ENCODE peak calls at places on chromosome 16, in five cellular contexts. One of them, this sample, is unnamed.
A peak's percentile ranks its signal among the peaks of the same experiment; 100 is the strongest.

GRCh38 chr16:51407921-51408320 is 256.9 kb upstream of the SALL1 start:
- DNase-seq in RWPE1: no peak
- DNase-seq in spleen: no peak
- DNase-seq in pancreas: no peak
- DNase-seq in A549: no peak
- DNase-seq in this sample: no peak

GRCh38 chr16:73124097-73124652 is 76.2 kb upstream of the ZFHX3 start:
- DNase-seq in RWPE1: no peak
- DNase-seq in spleen: no peak
- DNase-seq in pancreas: no peak
- DNase-seq in A549: no peak
- DNase-seq in this sample: no peak

GRCh38 chr16:26454102-26454501 is 612.6 kb upstream of the C16orf82 start:
- DNase-seq in RWPE1: no peak
- DNase-seq in spleen: no peak
- DNase-seq in pancreas: no peak
- DNase-seq in A549: no peak
- DNase-seq in this sample: no peak

GRCh38 chr16:88926374-88926990 is 50.5 kb downstream of the CBFA2T3 start:
- DNase-seq in RWPE1: no peak
- DNase-seq in spleen: no peak
- DNase-seq in pancreas: no peak
- DNase-seq in A549: no peak
- DNase-seq in this sample: no peak

GRCh38 chr16:12920739-12921138 is 19.3 kb downstream of the SHISA9 start:
- DNase-seq in RWPE1: no peak
- DNase-seq in spleen: no peak
- DNase-seq in pancreas: no peak
- DNase-seq in A549: no peak
- DNase-seq in this sample: no peak

GRCh38 chr16:88763502-88764053 is 21.4 kb downstream of the PIEZO1 start:
- DNase-seq in RWPE1: no peak
- DNase-seq in spleen: no peak
- DNase-seq in pancreas: peak; percentile 45
- DNase-seq in A549: no peak
- DNase-seq in this sample: peak; percentile 95

GRCh38 chr16:11354733-11355574 is 9.7 kb downstream of the RMI2 start:
- DNase-seq in RWPE1: no peak
- DNase-seq in spleen: peak; percentile 88
- DNase-seq in pancreas: no peak
- DNase-seq in A549: no peak
- DNase-seq in this sample: no peak

GRCh38 chr16:12271006-12271405 is 294.5 kb downstream of the SNX29 start:
- DNase-seq in RWPE1: no peak
- DNase-seq in spleen: no peak
- DNase-seq in pancreas: no peak
- DNase-seq in A549: no peak
- DNase-seq in this sample: peak; percentile 57

GRCh38 chr16:86316967-86317616 is 193.2 kb upstream of the FOXF1 start:
- DNase-seq in RWPE1: no peak
- DNase-seq in spleen: peak; percentile 22
- DNase-seq in pancreas: no peak
- DNase-seq in A549: no peak
- DNase-seq in this sample: no peak

GRCh38 chr16:20987049-20987448 is 86.5 kb downstream of the LYRM1 start:
- DNase-seq in RWPE1: no peak
- DNase-seq in spleen: no peak
- DNase-seq in pancreas: no peak
- DNase-seq in A549: no peak
- DNase-seq in this sample: no peak

GRCh38 chr16:89316701-89317100 is 99.2 kb downstream of the ZNF778 start:
- DNase-seq in RWPE1: no peak
- DNase-seq in spleen: peak; percentile 67
- DNase-seq in pancreas: no peak
- DNase-seq in A549: no peak
- DNase-seq in this sample: no peak

GRCh38 chr16:85394511-85395206 is 218.5 kb upstream of the GSE1 start:
- DNase-seq in RWPE1: no peak
- DNase-seq in spleen: peak; percentile 20
- DNase-seq in pancreas: no peak
- DNase-seq in A549: no peak
- DNase-seq in this sample: no peak

GRCh38 chr16:78291642-78292041 is 192.2 kb downstream of the WWOX start:
- DNase-seq in RWPE1: no peak
- DNase-seq in spleen: no peak
- DNase-seq in pancreas: no peak
- DNase-seq in A549: no peak
- DNase-seq in this sample: no peak

GRCh38 chr16:84044108-84044488 is 1.5 kb upstream of the SLC38A8 start:
- DNase-seq in RWPE1: no peak
- DNase-seq in spleen: peak; percentile 39
- DNase-seq in pancreas: no peak
- DNase-seq in A549: peak; percentile 42
- DNase-seq in this sample: peak; percentile 69

GRCh38 chr16:78184554-78185183 is 85.2 kb downstream of the WWOX start:
- DNase-seq in RWPE1: no peak
- DNase-seq in spleen: no peak
- DNase-seq in pancreas: no peak
- DNase-seq in A549: no peak
- DNase-seq in this sample: no peak

GRCh38 chr16:19153876-19154275 is 14.2 kb upstream of the SYT17 start:
- DNase-seq in RWPE1: peak; percentile 33
- DNase-seq in spleen: no peak
- DNase-seq in pancreas: no peak
- DNase-seq in A549: peak; percentile 59
- DNase-seq in this sample: peak; percentile 33

GRCh38 chr16:89352091-89352681 is 134.7 kb downstream of the ZNF778 start:
- DNase-seq in RWPE1: peak; percentile 79
- DNase-seq in spleen: no peak
- DNase-seq in pancreas: no peak
- DNase-seq in A549: no peak
- DNase-seq in this sample: no peak

GRCh38 chr16:72371307-72372081 is 199.5 kb upstream of the PMFBP1 start:
- DNase-seq in RWPE1: peak; percentile 42
- DNase-seq in spleen: no peak
- DNase-seq in pancreas: no peak
- DNase-seq in A549: no peak
- DNase-seq in this sample: peak; percentile 9

GRCh38 chr16:11386791-11387546 is 41.7 kb downstream of the RMI2 start:
- DNase-seq in RWPE1: no peak
- DNase-seq in spleen: peak; percentile 74
- DNase-seq in pancreas: no peak
- DNase-seq in A549: peak; percentile 60
- DNase-seq in this sample: no peak

GRCh38 chr16:700684-701584 is 4.7 kb downstream of the FBXL16 start:
- DNase-seq in RWPE1: no peak
- DNase-seq in spleen: no peak
- DNase-seq in pancreas: no peak
- DNase-seq in A549: no peak
- DNase-seq in this sample: peak; percentile 75

GRCh38 chr16:1497014-1497598 is 3.9 kb downstream of the TELO2 start:
- DNase-seq in RWPE1: no peak
- DNase-seq in spleen: peak; percentile 72
- DNase-seq in pancreas: no peak
- DNase-seq in A549: no peak
- DNase-seq in this sample: no peak

GRCh38 chr16:22973451-22973991 is 159.6 kb downstream of the HS3ST2 start:
- DNase-seq in RWPE1: no peak
- DNase-seq in spleen: no peak
- DNase-seq in pancreas: no peak
- DNase-seq in A549: no peak
- DNase-seq in this sample: no peak

GRCh38 chr16:22983614-22984013 is 165.6 kb downstream of the USP31 start:
- DNase-seq in RWPE1: no peak
- DNase-seq in spleen: no peak
- DNase-seq in pancreas: no peak
- DNase-seq in A549: no peak
- DNase-seq in this sample: no peak

GRCh38 chr16:22977294-22977697 is 163.3 kb downstream of the HS3ST2 start:
- DNase-seq in RWPE1: peak; percentile 8
- DNase-seq in spleen: no peak
- DNase-seq in pancreas: no peak
- DNase-seq in A549: no peak
- DNase-seq in this sample: no peak

DNA sequence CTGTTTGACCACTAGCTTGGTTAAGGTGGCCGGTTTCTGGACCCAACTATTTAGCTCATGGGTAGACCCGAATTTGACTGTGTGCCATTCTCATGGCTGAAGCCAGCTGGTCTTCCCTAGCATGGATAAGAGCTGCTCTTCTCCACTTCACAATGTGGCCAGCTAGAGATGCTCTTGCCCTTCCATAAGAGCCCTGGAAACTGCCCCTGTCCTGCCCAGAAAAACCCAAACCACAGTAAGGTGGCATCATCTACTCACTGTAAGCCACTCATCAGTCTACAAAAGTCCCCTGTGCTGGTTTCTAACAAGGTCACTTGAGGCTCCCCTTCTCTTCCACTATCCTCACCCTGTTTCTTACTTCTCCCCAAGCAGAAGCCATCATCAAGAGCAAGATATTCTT is 165.1 kb downstream of the HS3ST2 start:
- DNase-seq in RWPE1: no peak
- DNase-seq in spleen: no peak
- DNase-seq in pancreas: no peak
- DNase-seq in A549: no peak
- DNase-seq in this sample: no peak
- TF ChIP-seq CTCF in RWPE1: no peak
- TF ChIP-seq CTCF in spleen: no peak
- TF ChIP-seq CTCF in pancreas: no peak
- TF ChIP-seq CTCF in A549: no peak
- TF ChIP-seq CTCF in this sample: no peak

GRCh38 chr16:57957396-57958392 is 13.2 kb downstream of the CNGB1 start:
- DNase-seq in RWPE1: no peak
- DNase-seq in spleen: no peak
- DNase-seq in pancreas: no peak
- DNase-seq in A549: no peak
- DNase-seq in this sample: no peak

GRCh38 chr16:57953857-57954256 is 17.1 kb downstream of the CNGB1 start:
- DNase-seq in RWPE1: no peak
- DNase-seq in spleen: no peak
- DNase-seq in pancreas: no peak
- DNase-seq in A549: no peak
- DNase-seq in this sample: no peak

GRCh38 chr16:57956924-57957323 is 14.0 kb downstream of the CNGB1 start:
- DNase-seq in RWPE1: no peak
- DNase-seq in spleen: no peak
- DNase-seq in pancreas: no peak
- DNase-seq in A549: no peak
- DNase-seq in this sample: no peak

GRCh38 chr16:57956270-57956808 is 14.6 kb downstream of the CNGB1 start:
- DNase-seq in RWPE1: no peak
- DNase-seq in spleen: no peak
- DNase-seq in pancreas: no peak
- DNase-seq in A549: no peak
- DNase-seq in this sample: no peak

GRCh38 chr16:57955572-57955971 is 15.4 kb downstream of the CNGB1 start:
- DNase-seq in RWPE1: no peak
- DNase-seq in spleen: no peak
- DNase-seq in pancreas: peak; percentile 80
- DNase-seq in A549: peak; percentile 40
- DNase-seq in this sample: no peak
- TF ChIP-seq CTCF in RWPE1: peak; percentile 12
- TF ChIP-seq CTCF in spleen: no peak
- TF ChIP-seq CTCF in pancreas: no peak
- TF ChIP-seq CTCF in A549: no peak
- TF ChIP-seq CTCF in this sample: no peak

DNA sequence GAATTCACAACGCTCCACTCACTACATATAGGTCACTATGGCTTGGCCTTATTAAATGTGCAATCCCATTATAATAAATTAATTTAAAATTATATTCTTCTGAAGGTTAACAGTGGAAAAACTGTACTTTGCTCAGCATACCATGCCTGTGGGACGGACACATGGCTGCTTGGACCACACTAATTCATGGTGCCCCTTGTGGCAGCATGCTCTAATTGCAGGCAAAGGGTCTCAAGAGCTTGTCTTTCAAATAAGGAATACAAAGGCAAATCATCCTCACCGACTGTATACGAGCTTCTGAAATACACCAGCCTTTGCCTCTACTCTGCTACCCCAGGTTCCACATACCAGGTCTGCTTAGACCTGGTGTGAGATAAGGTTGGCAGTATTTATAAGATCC is 11.7 kb downstream of the SMPD3 start:
- DNase-seq in RWPE1: no peak
- DNase-seq in spleen: no peak
- DNase-seq in pancreas: no peak
- DNase-seq in A549: no peak
- DNase-seq in this sample: no peak
- TF ChIP-seq CTCF in RWPE1: no peak
- TF ChIP-seq CTCF in spleen: no peak
- TF ChIP-seq CTCF in pancreas: no peak
- TF ChIP-seq CTCF in A549: no peak
- TF ChIP-seq CTCF in this sample: peak; percentile 21

DNA sequence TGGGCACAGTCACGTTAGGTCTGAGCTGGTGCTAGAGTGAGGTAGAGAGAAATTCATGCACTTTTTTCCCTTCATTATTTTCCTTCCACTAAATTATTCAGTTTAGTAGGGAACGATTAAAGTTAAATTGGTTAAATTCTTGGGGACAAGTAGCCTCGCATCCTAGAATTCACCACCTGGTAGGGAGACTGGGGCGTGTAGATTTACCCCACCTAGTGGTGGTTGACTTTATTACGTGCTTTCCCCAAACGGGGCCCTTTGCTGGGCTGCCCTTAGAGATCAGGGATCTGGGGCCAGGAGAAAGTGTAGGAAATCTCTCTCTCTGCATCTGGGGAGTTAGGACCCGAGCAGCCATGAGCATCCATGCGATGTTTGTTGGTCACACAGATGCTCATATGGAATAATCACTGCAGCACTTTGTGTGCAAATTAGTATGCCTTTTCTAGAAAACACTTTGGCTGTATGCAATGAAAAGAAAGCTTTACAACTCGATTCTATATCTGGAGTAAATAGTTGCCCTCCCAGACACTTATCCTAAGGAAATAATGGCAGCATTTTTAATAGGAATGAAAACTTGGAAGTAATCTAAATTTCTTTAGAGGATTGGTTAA is 107.0 kb downstream of the PLCG2 start:
- DNase-seq in RWPE1: peak; percentile 69
- DNase-seq in spleen: no peak
- DNase-seq in pancreas: no peak
- DNase-seq in A549: peak; percentile 85
- DNase-seq in this sample: no peak
- TF ChIP-seq CTCF in RWPE1: peak; percentile 72
- TF ChIP-seq CTCF in spleen: peak; percentile 27
- TF ChIP-seq CTCF in pancreas: peak; percentile 38
- TF ChIP-seq CTCF in A549: peak; percentile 69
- TF ChIP-seq CTCF in this sample: peak; percentile 67

GRCh38 chr16:74304164-74304834 is 7.7 kb downstream of the PSMD7 start:
- DNase-seq in RWPE1: peak; percentile 16
- DNase-seq in spleen: no peak
- DNase-seq in pancreas: no peak
- DNase-seq in A549: peak; percentile 23
- DNase-seq in this sample: peak; percentile 32
- TF ChIP-seq CTCF in RWPE1: peak; percentile 43
- TF ChIP-seq CTCF in spleen: no peak
- TF ChIP-seq CTCF in pancreas: no peak
- TF ChIP-seq CTCF in A549: peak; percentile 42
- TF ChIP-seq CTCF in this sample: peak; percentile 60

This sample was measured in Caco-2.